ENCODE peak calls at places on chromosome 12, in nine cellular contexts. R is left colon; S is SW480; W is GM10248; L is psoas muscle; H is nucleus accumbens; E is KBM-7; X is stimulated activated CD8-positive, alpha-beta memory T cell treated with anti-CD3 and anti-CD28 coated beads, Interleukin-7, amount 100 ng/mL, for 48 hours; O is MM.1S. U is an unnamed sample.
A peak's percentile ranks its signal among the peaks of the same experiment; 100 is the strongest.

GRCh38 chr12:29563636-29564035 is 66.2 kb upstream of the OVCH1 start:
- DNase-seq in R (no peak), S (no peak), W (no peak), L (no peak), H (no peak), E (no peak), X (no peak), O (no peak), U (no peak)

GRCh38 chr12:2332947-2333346 is 280.2 kb downstream of the CACNA1C start:
- DNase-seq in R (no peak), S (no peak), W (no peak), L (no peak), H (no peak), E (no peak), X (no peak), O (no peak), U (no peak)

GRCh38 chr12:104586325-104587048 is 129.7 kb downstream of the CHST11 start:
- DNase-seq in R (no peak), S (no peak), W (no peak), L (no peak), H (no peak), E (no peak), X (no peak), O (no peak), U (no peak)

GRCh38 chr12:46764005-46764404 is 61.8 kb downstream of the SLC38A4 start:
- DNase-seq in R (no peak), S (no peak), W (no peak), L (no peak), H (no peak), E (no peak), X (no peak), O (no peak), U (no peak)

GRCh38 chr12:122100568-122100967 is 22.0 kb downstream of the MLXIP start:
- DNase-seq in R (no peak), S (no peak), W (no peak), L (no peak), H (no peak), E (no peak), X (no peak), O (no peak), U (no peak)

GRCh38 chr12:130818381-130819247 is 20.4 kb downstream of the STX2 start:
- DNase-seq in R (peak; percentile 83), S (no peak), W (peak; percentile 93), L (peak; percentile 72), H (no peak), E (no peak), X (peak; percentile 44), O (peak; percentile 69), U (peak; percentile 61)

GRCh38 chr12:68609955-68610434 is 704 bp upstream of the RAP1B start:
- DNase-seq in R (no peak), S (no peak), W (no peak), L (no peak), H (no peak), E (no peak), X (no peak), O (peak; percentile 57), U (no peak)

GRCh38 chr12:53560386-53560785 is 53.1 kb upstream of the NPFF start:
- DNase-seq in R (no peak), S (no peak), W (no peak), L (no peak), H (no peak), E (no peak), X (no peak), O (no peak), U (no peak)

GRCh38 chr12:1362143-1362542 is 232.2 kb downstream of the FBXL14 start:
- DNase-seq in R (no peak), S (no peak), W (no peak), L (no peak), H (no peak), E (no peak), X (no peak), O (no peak), U (no peak)

GRCh38 chr12:102848832-102849231 is 68.2 kb downstream of the PAH start:
- DNase-seq in R (no peak), S (no peak), W (no peak), L (no peak), H (no peak), E (no peak), X (no peak), O (no peak), U (no peak)

GRCh38 chr12:7091171-7091570 is 1.1 kb downstream of the C1R start:
- DNase-seq in R (no peak), S (no peak), W (no peak), L (peak; percentile 42), H (no peak), E (no peak), X (no peak), O (no peak), U (no peak)